ENCODE peak calls at places on chromosomes 16 and 17, in eight cellular contexts. E is astrocyte of the spinal cord; T is CD4-positive, CD25-positive, alpha-beta regulatory T cell; W is EL; Y is GM23248; X is NCI-H1092 treated with DMSO at 0.1 percent for 48 hours; N is Calu3; K is kidney epithelial cell. Q is an unnamed sample.
A peak's percentile ranks its signal among the peaks of the same experiment; 100 is the strongest.

GRCh38 chr17:64164592-64165285 is 34.8 kb upstream of the ERN1 start:
- DNase-seq in E (no peak), K (no peak), X (no peak), N (no peak), Y (no peak), T (no peak), W (no peak), Q (no peak)

GRCh38 chr17:48841395-48841831 is 10.6 kb downstream of the CALCOCO2 start:
- DNase-seq in K (no peak), E (peak; percentile 77), Y (peak; percentile 87), X (no peak), N (no peak), T (peak; percentile 87), W (peak; percentile 63), Q (no peak)

GRCh38 chr17:1709971-1710806 is at the start of gene TLCD2:
- DNase-seq in Y (peak; percentile 87), W (peak; percentile 77), K (no peak), T (no peak), X (no peak), N (peak; percentile 75), E (peak; percentile 71), Q (no peak)

GRCh38 chr17:35892091-35892637 is 12.0 kb upstream of the CCL5 start:
- DNase-seq in X (no peak), N (no peak), W (peak; percentile 45), T (peak; percentile 27), E (no peak), K (no peak), Y (no peak), Q (no peak)

GRCh38 chr16:74999683-75000480 is 1.1 kb downstream of the ZNRF1 start:
- DNase-seq in K (no peak), W (peak; percentile 58), X (peak; percentile 55), Y (peak; percentile 67), N (peak; percentile 70), T (peak; percentile 71), E (peak; percentile 18), Q (peak; percentile 60)

GRCh38 chr17:51238253-51238887 is 21.5 kb downstream of the MBTD1 start:
- DNase-seq in X (no peak), W (no peak), N (no peak), E (no peak), T (peak; percentile 22), K (no peak), Y (no peak), Q (no peak)

GRCh38 chr16:21656795-21657768 is 4.7 kb upstream of the IGSF6 start:
- DNase-seq in K (peak; percentile 14), W (peak; percentile 58), X (peak; percentile 39), Y (peak; percentile 76), T (peak; percentile 76), N (peak; percentile 62), E (peak; percentile 57), Q (peak; percentile 45)

GRCh38 chr16:23590181-23590580 is 5.9 kb downstream of the NDUFAB1 start:
- DNase-seq in Y (no peak), X (no peak), N (no peak), K (no peak), T (no peak), W (no peak), E (no peak), Q (no peak)

GRCh38 chr16:8194795-8195194 is 395.5 kb downstream of the TMEM114 start:
- DNase-seq in Y (no peak), T (no peak), X (no peak), E (no peak), W (no peak), N (no peak), K (no peak), Q (no peak)

GRCh38 chr17:67993998-67994361 is 2.3 kb downstream of the C17orf58 start:
- DNase-seq in N (no peak), T (no peak), X (peak; percentile 58), E (no peak), Y (peak; percentile 43), K (no peak), W (no peak), Q (peak; percentile 55)

GRCh38 chr17:49090885-49091594 is 41.5 kb upstream of the B4GALNT2 start:
- DNase-seq in X (no peak), T (no peak), N (no peak), E (no peak), K (no peak), Y (no peak), W (no peak), Q (no peak)

GRCh38 chr17:28334176-28334575 is 1.1 kb downstream of the IFT20 start:
- DNase-seq in X (no peak), N (no peak), K (no peak), T (no peak), E (no peak), W (no peak), Y (peak; percentile 57), Q (no peak)

GRCh38 chr16:68715471-68715870 is 21.6 kb upstream of the CDH1 start:
- DNase-seq in Y (no peak), W (no peak), N (no peak), K (no peak), X (no peak), T (no peak), E (peak; percentile 24), Q (no peak)

GRCh38 chr16:3444032-3444388 is 530 bp downstream of the NAA60 start:
- DNase-seq in Y (peak; percentile 88), T (peak; percentile 63), W (peak; percentile 80), N (peak; percentile 34), E (peak; percentile 62), K (no peak), X (no peak), Q (no peak)

GRCh38 chr17:37494971-37495370 is 5.3 kb downstream of the DUSP14 start:
- DNase-seq in Y (no peak), W (no peak), K (no peak), X (no peak), T (no peak), E (no peak), N (no peak), Q (no peak)

GRCh38 chr16:79379083-79379482 is 221.5 kb downstream of the MAF start:
- DNase-seq in X (no peak), W (no peak), N (no peak), E (no peak), Y (no peak), K (no peak), T (no peak), Q (no peak)

GRCh38 chr16:54353097-54353496 is 66.5 kb upstream of the IRX3 start:
- DNase-seq in T (no peak), E (no peak), K (no peak), Y (no peak), W (no peak), X (no peak), N (no peak), Q (no peak)

GRCh38 chr16:82358601-82359221 is 188.7 kb upstream of the MPHOSPH6 start:
- DNase-seq in E (no peak), Y (no peak), N (no peak), X (no peak), W (no peak), T (no peak), K (no peak), Q (no peak)

GRCh38 chr16:29710227-29711219 is 31.5 kb downstream of the QPRT start:
- DNase-seq in X (peak; percentile 9), N (peak; percentile 54), K (peak; percentile 57), E (peak; percentile 75), W (peak; percentile 73), T (peak; percentile 81), Y (peak; percentile 89), Q (peak; percentile 16)

GRCh38 chr17:42378597-42379594 is 9.3 kb downstream of the STAT3 start:
- DNase-seq in E (peak; percentile 51), X (no peak), N (no peak), Y (peak; percentile 64), W (no peak), T (peak; percentile 35), K (no peak), Q (no peak)

GRCh38 chr16:31373235-31373634 is 18.3 kb downstream of the ITGAX start:
- DNase-seq in X (no peak), W (no peak), T (no peak), Y (no peak), N (no peak), K (no peak), E (no peak), Q (no peak)

GRCh38 chr17:64635647-64636305 is 26.3 kb downstream of the SMURF2 start:
- DNase-seq in Y (peak; percentile 87), E (peak; percentile 88), N (no peak), K (no peak), X (no peak), W (peak; percentile 91), T (peak; percentile 34), Q (no peak)

GRCh38 chr17:19753661-19754463 is 5.8 kb upstream of the ALDH3A1 start:
- DNase-seq in K (no peak), X (peak; percentile 16), W (peak; percentile 29), E (no peak), N (peak; percentile 72), T (no peak), Y (peak; percentile 64), Q (peak; percentile 53)

GRCh38 chr17:33725675-33726271 is 432.7 kb upstream of the ASIC2 start:
- DNase-seq in W (peak; percentile 34), T (peak; percentile 5), E (no peak), X (peak; percentile 6), K (no peak), Y (peak; percentile 48), N (peak; percentile 57), Q (peak; percentile 25)

GRCh38 chr16:81633147-81633619 is 145.9 kb upstream of the PLCG2 start:
- DNase-seq in T (no peak), E (no peak), K (no peak), X (no peak), W (no peak), Y (no peak), N (peak; percentile 76), Q (no peak)

GRCh38 chr17:59791603-59792457 is 84.4 kb downstream of the VMP1 start:
- DNase-seq in T (no peak), Y (peak; percentile 59), N (no peak), X (no peak), E (peak; percentile 89), K (no peak), W (no peak), Q (no peak)

GRCh38 chr16:52548261-52549010 is 1.5 kb upstream of the TOX3 start:
- DNase-seq in W (no peak), X (peak; percentile 35), Y (no peak), E (no peak), T (no peak), K (no peak), N (no peak), Q (no peak)

GRCh38 chr17:12231027-12231682 is 210.5 kb downstream of the MAP2K4 start:
- DNase-seq in E (no peak), X (no peak), T (no peak), N (no peak), Y (peak; percentile 34), W (peak; percentile 33), K (no peak), Q (no peak)

GRCh38 chr17:4490637-4491061 is 8.0 kb upstream of the SPNS2 start:
- DNase-seq in N (no peak), Y (no peak), W (no peak), E (no peak), T (no peak), K (no peak), X (no peak), Q (no peak)